ENCODE peak calls at places on chromosome 16, in ten cellular contexts. One of them, this sample, is unnamed.

GRCh38 chr16:28549301-28549899 is 4.3 kb upstream of the SGF29 start:
- ATAC-seq in lower lobe of right lung: no peak
- ATAC-seq in RWPE2: no peak
- ATAC-seq in gastroesophageal sphincter: no peak
- ATAC-seq in natural killer cell: no peak
- ATAC-seq in activated CD4-positive, CD25-positive, alpha-beta regulatory T cell treated with anti-CD3 and anti-CD28 coated beads, Interleukin-2, amount 50 U/mL, for 24 hours: no peak
- ATAC-seq in left ventricle myocardium superior: no peak
- ATAC-seq in stimulated activated naive B cell treated with anti-CD40 and anti-IgM and Interleukin-4, amounts not matched to agents 10 μg/mL and 1 μg/mL and 100 μg/mL, for 72 hours: no peak
- ATAC-seq in left cardiac atrium: no peak
- ATAC-seq in omental fat pad: no peak
- ATAC-seq in this sample: no peak

GRCh38 chr16:81513204-81514040 is 68.8 kb downstream of the CMIP start:
- ATAC-seq in lower lobe of right lung: peak
- ATAC-seq in RWPE2: no peak
- ATAC-seq in gastroesophageal sphincter: peak
- ATAC-seq in natural killer cell: peak
- ATAC-seq in activated CD4-positive, CD25-positive, alpha-beta regulatory T cell treated with anti-CD3 and anti-CD28 coated beads, Interleukin-2, amount 50 U/mL, for 24 hours: no peak
- ATAC-seq in left ventricle myocardium superior: peak
- ATAC-seq in stimulated activated naive B cell treated with anti-CD40 and anti-IgM and Interleukin-4, amounts not matched to agents 10 μg/mL and 1 μg/mL and 100 μg/mL, for 72 hours: peak
- ATAC-seq in left cardiac atrium: peak
- ATAC-seq in omental fat pad: peak
- ATAC-seq in this sample: peak

GRCh38 chr16:74492976-74493375 is 71.7 kb upstream of the CLEC18B start:
- ATAC-seq in lower lobe of right lung: no peak
- ATAC-seq in RWPE2: no peak
- ATAC-seq in gastroesophageal sphincter: no peak
- ATAC-seq in natural killer cell: no peak
- ATAC-seq in activated CD4-positive, CD25-positive, alpha-beta regulatory T cell treated with anti-CD3 and anti-CD28 coated beads, Interleukin-2, amount 50 U/mL, for 24 hours: no peak
- ATAC-seq in left ventricle myocardium superior: peak
- ATAC-seq in stimulated activated naive B cell treated with anti-CD40 and anti-IgM and Interleukin-4, amounts not matched to agents 10 μg/mL and 1 μg/mL and 100 μg/mL, for 72 hours: no peak
- ATAC-seq in left cardiac atrium: peak
- ATAC-seq in omental fat pad: no peak
- ATAC-seq in this sample: no peak

GRCh38 chr16:60744198-60744597 is 1292.0 kb downstream of the CDH8 start:
- ATAC-seq in lower lobe of right lung: no peak
- ATAC-seq in RWPE2: no peak
- ATAC-seq in gastroesophageal sphincter: no peak
- ATAC-seq in natural killer cell: no peak
- ATAC-seq in activated CD4-positive, CD25-positive, alpha-beta regulatory T cell treated with anti-CD3 and anti-CD28 coated beads, Interleukin-2, amount 50 U/mL, for 24 hours: no peak
- ATAC-seq in left ventricle myocardium superior: no peak
- ATAC-seq in stimulated activated naive B cell treated with anti-CD40 and anti-IgM and Interleukin-4, amounts not matched to agents 10 μg/mL and 1 μg/mL and 100 μg/mL, for 72 hours: no peak
- ATAC-seq in left cardiac atrium: no peak
- ATAC-seq in omental fat pad: no peak
- ATAC-seq in this sample: no peak

GRCh38 chr16:64952177-64952576 is 169.7 kb downstream of the CDH11 start:
- ATAC-seq in lower lobe of right lung: no peak
- ATAC-seq in RWPE2: peak
- ATAC-seq in gastroesophageal sphincter: peak
- ATAC-seq in natural killer cell: no peak
- ATAC-seq in activated CD4-positive, CD25-positive, alpha-beta regulatory T cell treated with anti-CD3 and anti-CD28 coated beads, Interleukin-2, amount 50 U/mL, for 24 hours: no peak
- ATAC-seq in left ventricle myocardium superior: peak
- ATAC-seq in stimulated activated naive B cell treated with anti-CD40 and anti-IgM and Interleukin-4, amounts not matched to agents 10 μg/mL and 1 μg/mL and 100 μg/mL, for 72 hours: no peak
- ATAC-seq in left cardiac atrium: peak
- ATAC-seq in omental fat pad: peak
- ATAC-seq in this sample: no peak

GRCh38 chr16:70770291-70770967 is 30.5 kb downstream of the VAC14 start:
- ATAC-seq in lower lobe of right lung: no peak
- ATAC-seq in RWPE2: no peak
- ATAC-seq in gastroesophageal sphincter: peak
- ATAC-seq in natural killer cell: no peak
- ATAC-seq in activated CD4-positive, CD25-positive, alpha-beta regulatory T cell treated with anti-CD3 and anti-CD28 coated beads, Interleukin-2, amount 50 U/mL, for 24 hours: no peak
- ATAC-seq in left ventricle myocardium superior: no peak
- ATAC-seq in stimulated activated naive B cell treated with anti-CD40 and anti-IgM and Interleukin-4, amounts not matched to agents 10 μg/mL and 1 μg/mL and 100 μg/mL, for 72 hours: no peak
- ATAC-seq in left cardiac atrium: no peak
- ATAC-seq in omental fat pad: no peak
- ATAC-seq in this sample: no peak

GRCh38 chr16:50591800-50592771 is 43.9 kb downstream of the NKD1 start:
- ATAC-seq in lower lobe of right lung: peak
- ATAC-seq in RWPE2: peak
- ATAC-seq in gastroesophageal sphincter: peak
- ATAC-seq in natural killer cell: no peak
- ATAC-seq in activated CD4-positive, CD25-positive, alpha-beta regulatory T cell treated with anti-CD3 and anti-CD28 coated beads, Interleukin-2, amount 50 U/mL, for 24 hours: no peak
- ATAC-seq in left ventricle myocardium superior: peak
- ATAC-seq in stimulated activated naive B cell treated with anti-CD40 and anti-IgM and Interleukin-4, amounts not matched to agents 10 μg/mL and 1 μg/mL and 100 μg/mL, for 72 hours: no peak
- ATAC-seq in left cardiac atrium: peak
- ATAC-seq in omental fat pad: peak
- ATAC-seq in this sample: no peak

GRCh38 chr16:17143546-17144419 is 327.0 kb downstream of the XYLT1 start:
- ATAC-seq in lower lobe of right lung: no peak
- ATAC-seq in RWPE2: no peak
- ATAC-seq in gastroesophageal sphincter: no peak
- ATAC-seq in natural killer cell: no peak
- ATAC-seq in activated CD4-positive, CD25-positive, alpha-beta regulatory T cell treated with anti-CD3 and anti-CD28 coated beads, Interleukin-2, amount 50 U/mL, for 24 hours: peak
- ATAC-seq in left ventricle myocardium superior: no peak
- ATAC-seq in stimulated activated naive B cell treated with anti-CD40 and anti-IgM and Interleukin-4, amounts not matched to agents 10 μg/mL and 1 μg/mL and 100 μg/mL, for 72 hours: no peak
- ATAC-seq in left cardiac atrium: no peak
- ATAC-seq in omental fat pad: no peak
- ATAC-seq in this sample: no peak

GRCh38 chr16:89334050-89334449 is 116.5 kb downstream of the ZNF778 start:
- ATAC-seq in lower lobe of right lung: peak
- ATAC-seq in RWPE2: no peak
- ATAC-seq in gastroesophageal sphincter: peak
- ATAC-seq in natural killer cell: no peak
- ATAC-seq in activated CD4-positive, CD25-positive, alpha-beta regulatory T cell treated with anti-CD3 and anti-CD28 coated beads, Interleukin-2, amount 50 U/mL, for 24 hours: no peak
- ATAC-seq in left ventricle myocardium superior: no peak
- ATAC-seq in stimulated activated naive B cell treated with anti-CD40 and anti-IgM and Interleukin-4, amounts not matched to agents 10 μg/mL and 1 μg/mL and 100 μg/mL, for 72 hours: peak
- ATAC-seq in left cardiac atrium: no peak
- ATAC-seq in omental fat pad: no peak
- ATAC-seq in this sample: no peak

GRCh38 chr16:830107-830870 is 29.8 kb upstream of the GNG13 start:
- ATAC-seq in lower lobe of right lung: no peak
- ATAC-seq in RWPE2: no peak
- ATAC-seq in gastroesophageal sphincter: no peak
- ATAC-seq in natural killer cell: no peak
- ATAC-seq in activated CD4-positive, CD25-positive, alpha-beta regulatory T cell treated with anti-CD3 and anti-CD28 coated beads, Interleukin-2, amount 50 U/mL, for 24 hours: no peak
- ATAC-seq in left ventricle myocardium superior: no peak
- ATAC-seq in stimulated activated naive B cell treated with anti-CD40 and anti-IgM and Interleukin-4, amounts not matched to agents 10 μg/mL and 1 μg/mL and 100 μg/mL, for 72 hours: no peak
- ATAC-seq in left cardiac atrium: no peak
- ATAC-seq in omental fat pad: no peak
- ATAC-seq in this sample: no peak

GRCh38 chr16:66856801-66857200 is 12.6 kb downstream of the CA7 start:
- ATAC-seq in lower lobe of right lung: no peak
- ATAC-seq in RWPE2: no peak
- ATAC-seq in gastroesophageal sphincter: no peak
- ATAC-seq in natural killer cell: no peak
- ATAC-seq in activated CD4-positive, CD25-positive, alpha-beta regulatory T cell treated with anti-CD3 and anti-CD28 coated beads, Interleukin-2, amount 50 U/mL, for 24 hours: no peak
- ATAC-seq in left ventricle myocardium superior: no peak
- ATAC-seq in stimulated activated naive B cell treated with anti-CD40 and anti-IgM and Interleukin-4, amounts not matched to agents 10 μg/mL and 1 μg/mL and 100 μg/mL, for 72 hours: no peak
- ATAC-seq in left cardiac atrium: no peak
- ATAC-seq in omental fat pad: no peak
- ATAC-seq in this sample: no peak

GRCh38 chr16:17432902-17433576 is 37.7 kb downstream of the XYLT1 start:
- ATAC-seq in lower lobe of right lung: peak
- ATAC-seq in RWPE2: no peak
- ATAC-seq in gastroesophageal sphincter: peak
- ATAC-seq in natural killer cell: no peak
- ATAC-seq in activated CD4-positive, CD25-positive, alpha-beta regulatory T cell treated with anti-CD3 and anti-CD28 coated beads, Interleukin-2, amount 50 U/mL, for 24 hours: no peak
- ATAC-seq in left ventricle myocardium superior: peak
- ATAC-seq in stimulated activated naive B cell treated with anti-CD40 and anti-IgM and Interleukin-4, amounts not matched to agents 10 μg/mL and 1 μg/mL and 100 μg/mL, for 72 hours: no peak
- ATAC-seq in left cardiac atrium: peak
- ATAC-seq in omental fat pad: no peak
- ATAC-seq in this sample: no peak

GRCh38 chr16:2529061-2529931 is 1.9 kb downstream of the CEMP1 start:
- ATAC-seq in lower lobe of right lung: no peak
- ATAC-seq in RWPE2: no peak
- ATAC-seq in gastroesophageal sphincter: no peak
- ATAC-seq in natural killer cell: no peak
- ATAC-seq in activated CD4-positive, CD25-positive, alpha-beta regulatory T cell treated with anti-CD3 and anti-CD28 coated beads, Interleukin-2, amount 50 U/mL, for 24 hours: no peak
- ATAC-seq in left ventricle myocardium superior: no peak
- ATAC-seq in stimulated activated naive B cell treated with anti-CD40 and anti-IgM and Interleukin-4, amounts not matched to agents 10 μg/mL and 1 μg/mL and 100 μg/mL, for 72 hours: no peak
- ATAC-seq in left cardiac atrium: no peak
- ATAC-seq in omental fat pad: no peak
- ATAC-seq in this sample: no peak

GRCh38 chr16:4409081-4409932 is 7.1 kb downstream of the CORO7 start:
- ATAC-seq in lower lobe of right lung: no peak
- ATAC-seq in RWPE2: peak
- ATAC-seq in gastroesophageal sphincter: no peak
- ATAC-seq in natural killer cell: no peak
- ATAC-seq in activated CD4-positive, CD25-positive, alpha-beta regulatory T cell treated with anti-CD3 and anti-CD28 coated beads, Interleukin-2, amount 50 U/mL, for 24 hours: no peak
- ATAC-seq in left ventricle myocardium superior: peak
- ATAC-seq in stimulated activated naive B cell treated with anti-CD40 and anti-IgM and Interleukin-4, amounts not matched to agents 10 μg/mL and 1 μg/mL and 100 μg/mL, for 72 hours: no peak
- ATAC-seq in left cardiac atrium: peak
- ATAC-seq in omental fat pad: no peak
- ATAC-seq in this sample: no peak

GRCh38 chr16:31001507-31002251 is 8.8 kb downstream of the STX1B start:
- ATAC-seq in lower lobe of right lung: no peak
- ATAC-seq in RWPE2: no peak
- ATAC-seq in gastroesophageal sphincter: no peak
- ATAC-seq in natural killer cell: no peak
- ATAC-seq in activated CD4-positive, CD25-positive, alpha-beta regulatory T cell treated with anti-CD3 and anti-CD28 coated beads, Interleukin-2, amount 50 U/mL, for 24 hours: no peak
- ATAC-seq in left ventricle myocardium superior: peak
- ATAC-seq in stimulated activated naive B cell treated with anti-CD40 and anti-IgM and Interleukin-4, amounts not matched to agents 10 μg/mL and 1 μg/mL and 100 μg/mL, for 72 hours: no peak
- ATAC-seq in left cardiac atrium: no peak
- ATAC-seq in omental fat pad: no peak
- ATAC-seq in this sample: no peak

GRCh38 chr16:72787519-72788268 is 260.2 kb downstream of the ZFHX3 start:
- ATAC-seq in lower lobe of right lung: peak
- ATAC-seq in RWPE2: peak
- ATAC-seq in gastroesophageal sphincter: peak
- ATAC-seq in natural killer cell: peak
- ATAC-seq in activated CD4-positive, CD25-positive, alpha-beta regulatory T cell treated with anti-CD3 and anti-CD28 coated beads, Interleukin-2, amount 50 U/mL, for 24 hours: peak
- ATAC-seq in left ventricle myocardium superior: peak
- ATAC-seq in stimulated activated naive B cell treated with anti-CD40 and anti-IgM and Interleukin-4, amounts not matched to agents 10 μg/mL and 1 μg/mL and 100 μg/mL, for 72 hours: peak
- ATAC-seq in left cardiac atrium: peak
- ATAC-seq in omental fat pad: peak
- ATAC-seq in this sample: peak

GRCh38 chr16:78133919-78134318 is 34.5 kb downstream of the WWOX start:
- ATAC-seq in lower lobe of right lung: peak
- ATAC-seq in RWPE2: no peak
- ATAC-seq in gastroesophageal sphincter: no peak
- ATAC-seq in natural killer cell: no peak
- ATAC-seq in activated CD4-positive, CD25-positive, alpha-beta regulatory T cell treated with anti-CD3 and anti-CD28 coated beads, Interleukin-2, amount 50 U/mL, for 24 hours: no peak
- ATAC-seq in left ventricle myocardium superior: no peak
- ATAC-seq in stimulated activated naive B cell treated with anti-CD40 and anti-IgM and Interleukin-4, amounts not matched to agents 10 μg/mL and 1 μg/mL and 100 μg/mL, for 72 hours: no peak
- ATAC-seq in left cardiac atrium: no peak
- ATAC-seq in omental fat pad: no peak
- ATAC-seq in this sample: no peak

GRCh38 chr16:49179714-49180330 is 101.8 kb downstream of the CBLN1 start:
- ATAC-seq in lower lobe of right lung: no peak
- ATAC-seq in RWPE2: no peak
- ATAC-seq in gastroesophageal sphincter: no peak
- ATAC-seq in natural killer cell: peak
- ATAC-seq in activated CD4-positive, CD25-positive, alpha-beta regulatory T cell treated with anti-CD3 and anti-CD28 coated beads, Interleukin-2, amount 50 U/mL, for 24 hours: no peak
- ATAC-seq in left ventricle myocardium superior: no peak
- ATAC-seq in stimulated activated naive B cell treated with anti-CD40 and anti-IgM and Interleukin-4, amounts not matched to agents 10 μg/mL and 1 μg/mL and 100 μg/mL, for 72 hours: no peak
- ATAC-seq in left cardiac atrium: no peak
- ATAC-seq in omental fat pad: no peak
- ATAC-seq in this sample: no peak

GRCh38 chr16:88582912-88583575 is 12.8 kb downstream of the ZC3H18 start:
- ATAC-seq in lower lobe of right lung: no peak
- ATAC-seq in RWPE2: no peak
- ATAC-seq in gastroesophageal sphincter: no peak
- ATAC-seq in natural killer cell: no peak
- ATAC-seq in activated CD4-positive, CD25-positive, alpha-beta regulatory T cell treated with anti-CD3 and anti-CD28 coated beads, Interleukin-2, amount 50 U/mL, for 24 hours: no peak
- ATAC-seq in left ventricle myocardium superior: no peak
- ATAC-seq in stimulated activated naive B cell treated with anti-CD40 and anti-IgM and Interleukin-4, amounts not matched to agents 10 μg/mL and 1 μg/mL and 100 μg/mL, for 72 hours: no peak
- ATAC-seq in left cardiac atrium: no peak
- ATAC-seq in omental fat pad: no peak
- ATAC-seq in this sample: no peak

GRCh38 chr16:48252013-48252412 is 4.7 kb upstream of the ABCC11 start:
- ATAC-seq in lower lobe of right lung: peak
- ATAC-seq in RWPE2: no peak
- ATAC-seq in gastroesophageal sphincter: no peak
- ATAC-seq in natural killer cell: no peak
- ATAC-seq in activated CD4-positive, CD25-positive, alpha-beta regulatory T cell treated with anti-CD3 and anti-CD28 coated beads, Interleukin-2, amount 50 U/mL, for 24 hours: no peak
- ATAC-seq in left ventricle myocardium superior: no peak
- ATAC-seq in stimulated activated naive B cell treated with anti-CD40 and anti-IgM and Interleukin-4, amounts not matched to agents 10 μg/mL and 1 μg/mL and 100 μg/mL, for 72 hours: no peak
- ATAC-seq in left cardiac atrium: no peak
- ATAC-seq in omental fat pad: no peak
- ATAC-seq in this sample: no peak

GRCh38 chr16:56836410-56836834 is 28.6 kb upstream of the SLC12A3 start:
- ATAC-seq in lower lobe of right lung: peak
- ATAC-seq in RWPE2: no peak
- ATAC-seq in gastroesophageal sphincter: no peak
- ATAC-seq in natural killer cell: no peak
- ATAC-seq in activated CD4-positive, CD25-positive, alpha-beta regulatory T cell treated with anti-CD3 and anti-CD28 coated beads, Interleukin-2, amount 50 U/mL, for 24 hours: no peak
- ATAC-seq in left ventricle myocardium superior: peak
- ATAC-seq in stimulated activated naive B cell treated with anti-CD40 and anti-IgM and Interleukin-4, amounts not matched to agents 10 μg/mL and 1 μg/mL and 100 μg/mL, for 72 hours: no peak
- ATAC-seq in left cardiac atrium: no peak
- ATAC-seq in omental fat pad: no peak
- ATAC-seq in this sample: no peak

GRCh38 chr16:66931665-66932064 is 2.5 kb downstream of the CIAO2B start:
- ATAC-seq in lower lobe of right lung: no peak
- ATAC-seq in RWPE2: no peak
- ATAC-seq in gastroesophageal sphincter: no peak
- ATAC-seq in natural killer cell: no peak
- ATAC-seq in activated CD4-positive, CD25-positive, alpha-beta regulatory T cell treated with anti-CD3 and anti-CD28 coated beads, Interleukin-2, amount 50 U/mL, for 24 hours: no peak
- ATAC-seq in left ventricle myocardium superior: no peak
- ATAC-seq in stimulated activated naive B cell treated with anti-CD40 and anti-IgM and Interleukin-4, amounts not matched to agents 10 μg/mL and 1 μg/mL and 100 μg/mL, for 72 hours: no peak
- ATAC-seq in left cardiac atrium: no peak
- ATAC-seq in omental fat pad: no peak
- ATAC-seq in this sample: no peak

GRCh38 chr16:22924492-22924891 is 110.5 kb downstream of the HS3ST2 start:
- ATAC-seq in lower lobe of right lung: no peak
- ATAC-seq in RWPE2: no peak
- ATAC-seq in gastroesophageal sphincter: no peak
- ATAC-seq in natural killer cell: no peak
- ATAC-seq in activated CD4-positive, CD25-positive, alpha-beta regulatory T cell treated with anti-CD3 and anti-CD28 coated beads, Interleukin-2, amount 50 U/mL, for 24 hours: no peak
- ATAC-seq in left ventricle myocardium superior: no peak
- ATAC-seq in stimulated activated naive B cell treated with anti-CD40 and anti-IgM and Interleukin-4, amounts not matched to agents 10 μg/mL and 1 μg/mL and 100 μg/mL, for 72 hours: no peak
- ATAC-seq in left cardiac atrium: no peak
- ATAC-seq in omental fat pad: no peak
- ATAC-seq in this sample: no peak

GRCh38 chr16:88430524-88431446 is 22.3 kb upstream of the ZFPM1 start:
- ATAC-seq in lower lobe of right lung: peak
- ATAC-seq in RWPE2: peak
- ATAC-seq in gastroesophageal sphincter: peak
- ATAC-seq in natural killer cell: peak
- ATAC-seq in activated CD4-positive, CD25-positive, alpha-beta regulatory T cell treated with anti-CD3 and anti-CD28 coated beads, Interleukin-2, amount 50 U/mL, for 24 hours: peak
- ATAC-seq in left ventricle myocardium superior: peak
- ATAC-seq in stimulated activated naive B cell treated with anti-CD40 and anti-IgM and Interleukin-4, amounts not matched to agents 10 μg/mL and 1 μg/mL and 100 μg/mL, for 72 hours: peak
- ATAC-seq in left cardiac atrium: peak
- ATAC-seq in omental fat pad: peak
- ATAC-seq in this sample: peak

GRCh38 chr16:26983426-26983825 is 83.3 kb upstream of the C16orf82 start:
- ATAC-seq in lower lobe of right lung: no peak
- ATAC-seq in RWPE2: no peak
- ATAC-seq in gastroesophageal sphincter: no peak
- ATAC-seq in natural killer cell: no peak
- ATAC-seq in activated CD4-positive, CD25-positive, alpha-beta regulatory T cell treated with anti-CD3 and anti-CD28 coated beads, Interleukin-2, amount 50 U/mL, for 24 hours: no peak
- ATAC-seq in left ventricle myocardium superior: no peak
- ATAC-seq in stimulated activated naive B cell treated with anti-CD40 and anti-IgM and Interleukin-4, amounts not matched to agents 10 μg/mL and 1 μg/mL and 100 μg/mL, for 72 hours: no peak
- ATAC-seq in left cardiac atrium: no peak
- ATAC-seq in omental fat pad: no peak
- ATAC-seq in this sample: no peak

This sample was measured in stimulated activated memory B cell treated with anti-CD40 and anti-IgM and Interleukin-4, amounts not matched to agents 10 μg/mL and 1 μg/mL and 100 μg/mL, for 72 hours.